ENCODE peak calls at places on chromosome 4, in nine cellular contexts. C, Y, L, B, T, U, A, H and X are unnamed samples.

GRCh38 chr4:6535329-6535692 is 39.7 kb upstream of the MAN2B2 start:
- DNase-seq in L (no peak), H (no peak), B (no peak), C (no peak), A (no peak), U (no peak), T (no peak), Y (no peak), X (no peak)

GRCh38 chr4:137203601-137204000 is 328.7 kb downstream of the PCDH18 start:
- DNase-seq in B (no peak), L (no peak), U (no peak), Y (no peak), C (no peak), H (no peak), T (no peak), A (no peak), X (no peak)

GRCh38 chr4:88705223-88705622 is 7.6 kb upstream of the NAP1L5 start:
- DNase-seq in B (no peak), Y (no peak), U (no peak), A (no peak), L (no peak), C (no peak), T (no peak), H (no peak), X (no peak)

GRCh38 chr4:173503330-173504180 is 26.5 kb downstream of the HAND2 start:
- DNase-seq in Y (peak), C (no peak), H (no peak), L (peak), A (no peak), B (no peak), U (no peak), T (no peak), X (no peak)

GRCh38 chr4:151304755-151305154 is 20.6 kb downstream of the SH3D19 start:
- DNase-seq in B (no peak), H (no peak), A (no peak), T (no peak), C (no peak), L (peak), U (no peak), Y (peak), X (peak)

GRCh38 chr4:149605601-149606378 is 209.9 kb downstream of the IQCM start:
- DNase-seq in B (no peak), Y (peak), T (no peak), U (no peak), H (no peak), C (no peak), L (peak), A (no peak), X (no peak)

GRCh38 chr4:113695328-113696169 is 66.0 kb downstream of the CAMK2D start:
- DNase-seq in H (no peak), U (no peak), Y (peak), B (no peak), L (no peak), A (no peak), C (no peak), T (no peak), X (no peak)

GRCh38 chr4:173782660-173783059 is 252.6 kb upstream of the HAND2 start:
- DNase-seq in B (no peak), T (no peak), H (no peak), C (no peak), L (no peak), Y (no peak), U (no peak), A (no peak), X (no peak)

GRCh38 chr4:31089815-31090214 is 369.6 kb downstream of the PCDH7 start:
- DNase-seq in C (no peak), L (no peak), Y (no peak), H (no peak), A (no peak), U (peak), T (no peak), B (no peak), X (peak)

GRCh38 chr4:15956179-15956850 is 6.7 kb downstream of the FGFBP2 start:
- DNase-seq in T (peak), B (peak), L (peak), Y (peak), A (peak), C (peak), U (peak), H (peak), X (peak)

GRCh38 chr4:8516061-8516573 is 64.1 kb upstream of the GPR78 start:
- DNase-seq in L (no peak), C (no peak), T (no peak), B (no peak), H (no peak), A (no peak), U (no peak), Y (no peak), X (no peak)

GRCh38 chr4:163681208-163681821 is 186.8 kb downstream of the TMA16 start:
- DNase-seq in L (peak), U (no peak), A (no peak), T (peak), H (no peak), Y (peak), C (peak), B (no peak), X (no peak)